ENCODE peak calls at places on chromosomes 3 and 15, in five cellular contexts. One of them, this sample, is unnamed.

GRCh38 chr3:46541856-46542255 is 24.2 kb downstream of the LRRC2 start:
- DNase-seq in heart left ventricle: no peak
- DNase-seq in GM06990: no peak
- DNase-seq in CD8-positive, alpha-beta T cell: no peak
- DNase-seq in neural progenitor cell: no peak
- DNase-seq in this sample: no peak

GRCh38 chr15:65651831-65652749 is 30.4 kb downstream of the SLC24A1 start:
- DNase-seq in heart left ventricle: no peak
- DNase-seq in GM06990: no peak
- DNase-seq in CD8-positive, alpha-beta T cell: no peak
- DNase-seq in neural progenitor cell: no peak
- DNase-seq in this sample: no peak

GRCh38 chr15:66830358-66830757 is 128.3 kb downstream of the SMAD6 start:
- DNase-seq in heart left ventricle: peak
- DNase-seq in GM06990: no peak
- DNase-seq in CD8-positive, alpha-beta T cell: no peak
- DNase-seq in neural progenitor cell: no peak
- DNase-seq in this sample: peak

GRCh38 chr15:74642328-74642723 is 26.7 kb downstream of the CLK3 start:
- DNase-seq in heart left ventricle: no peak
- DNase-seq in GM06990: no peak
- DNase-seq in CD8-positive, alpha-beta T cell: no peak
- DNase-seq in neural progenitor cell: no peak
- DNase-seq in this sample: no peak

GRCh38 chr3:117706037-117706436 is 996.5 kb downstream of the TUSC7 start:
- DNase-seq in heart left ventricle: no peak
- DNase-seq in GM06990: no peak
- DNase-seq in CD8-positive, alpha-beta T cell: no peak
- DNase-seq in neural progenitor cell: no peak
- DNase-seq in this sample: peak

GRCh38 chr15:25249236-25250010 is 189.4 kb downstream of the UBE3A start:
- DNase-seq in heart left ventricle: no peak
- DNase-seq in GM06990: no peak
- DNase-seq in CD8-positive, alpha-beta T cell: no peak
- DNase-seq in neural progenitor cell: no peak
- DNase-seq in this sample: no peak

GRCh38 chr3:97991278-97991652 is 19.0 kb upstream of the RIOX2 start:
- DNase-seq in heart left ventricle: no peak
- DNase-seq in GM06990: no peak
- DNase-seq in CD8-positive, alpha-beta T cell: no peak
- DNase-seq in neural progenitor cell: no peak
- DNase-seq in this sample: no peak

GRCh38 chr3:17554078-17554477 is 188.4 kb downstream of the TBC1D5 start:
- DNase-seq in heart left ventricle: no peak
- DNase-seq in GM06990: no peak
- DNase-seq in CD8-positive, alpha-beta T cell: no peak
- DNase-seq in neural progenitor cell: no peak
- DNase-seq in this sample: no peak

GRCh38 chr3:40339871-40340270 is 30.4 kb downstream of the EIF1B start:
- DNase-seq in heart left ventricle: no peak
- DNase-seq in GM06990: no peak
- DNase-seq in CD8-positive, alpha-beta T cell: no peak
- DNase-seq in neural progenitor cell: no peak
- DNase-seq in this sample: no peak

GRCh38 chr3:4306860-4307259 is 3.7 kb downstream of the SETMAR start:
- DNase-seq in heart left ventricle: no peak
- DNase-seq in GM06990: no peak
- DNase-seq in CD8-positive, alpha-beta T cell: no peak
- DNase-seq in neural progenitor cell: no peak
- DNase-seq in this sample: peak

GRCh38 chr15:34883042-34883441 is 86.5 kb downstream of the AQR start:
- DNase-seq in heart left ventricle: no peak
- DNase-seq in GM06990: no peak
- DNase-seq in CD8-positive, alpha-beta T cell: no peak
- DNase-seq in neural progenitor cell: no peak
- DNase-seq in this sample: peak

GRCh38 chr15:60351066-60351465 is 46.7 kb downstream of the ANXA2 start:
- DNase-seq in heart left ventricle: no peak
- DNase-seq in GM06990: no peak
- DNase-seq in CD8-positive, alpha-beta T cell: no peak
- DNase-seq in neural progenitor cell: no peak
- DNase-seq in this sample: no peak

GRCh38 chr3:126883241-126883640 is 99.7 kb upstream of the PLXNA1 start:
- DNase-seq in heart left ventricle: no peak
- DNase-seq in GM06990: no peak
- DNase-seq in CD8-positive, alpha-beta T cell: no peak
- DNase-seq in neural progenitor cell: no peak
- DNase-seq in this sample: peak

GRCh38 chr3:152235709-152236298 is 32.9 kb upstream of the MBNL1 start:
- DNase-seq in heart left ventricle: no peak
- DNase-seq in GM06990: no peak
- DNase-seq in CD8-positive, alpha-beta T cell: no peak
- DNase-seq in neural progenitor cell: no peak
- DNase-seq in this sample: no peak

GRCh38 chr3:126941721-126942270 is 41.1 kb upstream of the PLXNA1 start:
- DNase-seq in heart left ventricle: no peak
- DNase-seq in GM06990: no peak
- DNase-seq in CD8-positive, alpha-beta T cell: no peak
- DNase-seq in neural progenitor cell: no peak
- DNase-seq in this sample: no peak

GRCh38 chr3:173719585-173719984 is 322.0 kb downstream of the NLGN1 start:
- DNase-seq in heart left ventricle: no peak
- DNase-seq in GM06990: no peak
- DNase-seq in CD8-positive, alpha-beta T cell: no peak
- DNase-seq in neural progenitor cell: no peak
- DNase-seq in this sample: no peak

GRCh38 chr3:66483006-66483928 is 17.6 kb downstream of the LRIG1 start:
- DNase-seq in heart left ventricle: peak
- DNase-seq in GM06990: no peak
- DNase-seq in CD8-positive, alpha-beta T cell: no peak
- DNase-seq in neural progenitor cell: peak
- DNase-seq in this sample: peak

GRCh38 chr3:126676919-126677705 is 22.2 kb upstream of the TXNRD3 start:
- DNase-seq in heart left ventricle: no peak
- DNase-seq in GM06990: no peak
- DNase-seq in CD8-positive, alpha-beta T cell: no peak
- DNase-seq in neural progenitor cell: no peak
- DNase-seq in this sample: no peak

GRCh38 chr3:156920399-156920798 is 94.2 kb downstream of the LEKR1 start:
- DNase-seq in heart left ventricle: no peak
- DNase-seq in GM06990: no peak
- DNase-seq in CD8-positive, alpha-beta T cell: no peak
- DNase-seq in neural progenitor cell: no peak
- DNase-seq in this sample: no peak

GRCh38 chr15:31326729-31327673 is at the start of gene KLF13:
- DNase-seq in heart left ventricle: peak
- DNase-seq in GM06990: no peak
- DNase-seq in CD8-positive, alpha-beta T cell: peak
- DNase-seq in neural progenitor cell: peak
- DNase-seq in this sample: peak

GRCh38 chr3:7518471-7518870 is 657.6 kb downstream of the GRM7 start:
- DNase-seq in heart left ventricle: no peak
- DNase-seq in GM06990: no peak
- DNase-seq in CD8-positive, alpha-beta T cell: no peak
- DNase-seq in neural progenitor cell: no peak
- DNase-seq in this sample: peak

GRCh38 chr15:83813697-83814096 is 159.8 kb downstream of the ADAMTSL3 start:
- DNase-seq in heart left ventricle: no peak
- DNase-seq in GM06990: no peak
- DNase-seq in CD8-positive, alpha-beta T cell: no peak
- DNase-seq in neural progenitor cell: no peak
- DNase-seq in this sample: no peak

GRCh38 chr15:40002295-40002694 is 36.7 kb downstream of the SRP14 start:
- DNase-seq in heart left ventricle: no peak
- DNase-seq in GM06990: no peak
- DNase-seq in CD8-positive, alpha-beta T cell: no peak
- DNase-seq in neural progenitor cell: no peak
- DNase-seq in this sample: peak

GRCh38 chr15:70113304-70113700 is 15.6 kb upstream of the TLE3 start:
- DNase-seq in heart left ventricle: peak
- DNase-seq in GM06990: no peak
- DNase-seq in CD8-positive, alpha-beta T cell: no peak
- DNase-seq in neural progenitor cell: no peak
- DNase-seq in this sample: no peak

GRCh38 chr3:121894191-121894990 is at the start of gene SLC15A2:
- DNase-seq in heart left ventricle: peak
- DNase-seq in GM06990: no peak
- DNase-seq in CD8-positive, alpha-beta T cell: no peak
- DNase-seq in neural progenitor cell: peak
- DNase-seq in this sample: no peak

GRCh38 chr3:49929333-49930240 is at the start of gene MON1A:
- DNase-seq in heart left ventricle: peak
- DNase-seq in GM06990: peak
- DNase-seq in CD8-positive, alpha-beta T cell: peak
- DNase-seq in neural progenitor cell: peak
- DNase-seq in this sample: peak

GRCh38 chr3:84547971-84548970 is 410.5 kb upstream of the CADM2 start:
- DNase-seq in heart left ventricle: no peak
- DNase-seq in GM06990: no peak
- DNase-seq in CD8-positive, alpha-beta T cell: no peak
- DNase-seq in neural progenitor cell: peak
- DNase-seq in this sample: peak

GRCh38 chr15:49035825-49036224 is 10.4 kb downstream of the SECISBP2L start:
- DNase-seq in heart left ventricle: no peak
- DNase-seq in GM06990: no peak
- DNase-seq in CD8-positive, alpha-beta T cell: no peak
- DNase-seq in neural progenitor cell: no peak
- DNase-seq in this sample: no peak

GRCh38 chr3:68334547-68334946 is 597.8 kb downstream of the TAFA4 start:
- DNase-seq in heart left ventricle: no peak
- DNase-seq in GM06990: no peak
- DNase-seq in CD8-positive, alpha-beta T cell: no peak
- DNase-seq in neural progenitor cell: no peak
- DNase-seq in this sample: no peak

GRCh38 chr15:83605595-83605994 is 48.3 kb upstream of the ADAMTSL3 start:
- DNase-seq in heart left ventricle: peak
- DNase-seq in GM06990: no peak
- DNase-seq in CD8-positive, alpha-beta T cell: no peak
- DNase-seq in neural progenitor cell: no peak
- DNase-seq in this sample: no peak

GRCh38 chr15:62779041-62779810 is 263.3 kb upstream of the TPM1 start:
- DNase-seq in heart left ventricle: peak
- DNase-seq in GM06990: no peak
- DNase-seq in CD8-positive, alpha-beta T cell: no peak
- DNase-seq in neural progenitor cell: no peak
- DNase-seq in this sample: peak

GRCh38 chr3:177314897-177315296 is 117.6 kb upstream of the TBL1XR1 start:
- DNase-seq in heart left ventricle: no peak
- DNase-seq in GM06990: peak
- DNase-seq in CD8-positive, alpha-beta T cell: no peak
- DNase-seq in neural progenitor cell: no peak
- DNase-seq in this sample: no peak

GRCh38 chr3:177321819-177322218 is 124.5 kb upstream of the TBL1XR1 start:
- DNase-seq in heart left ventricle: no peak
- DNase-seq in GM06990: no peak
- DNase-seq in CD8-positive, alpha-beta T cell: no peak
- DNase-seq in neural progenitor cell: no peak
- DNase-seq in this sample: no peak

GRCh38 chr3:177318559-177318958 is 121.3 kb upstream of the TBL1XR1 start:
- DNase-seq in heart left ventricle: no peak
- DNase-seq in GM06990: no peak
- DNase-seq in CD8-positive, alpha-beta T cell: no peak
- DNase-seq in neural progenitor cell: no peak
- DNase-seq in this sample: no peak

GRCh38 chr3:177320765-177321247 is 123.5 kb upstream of the TBL1XR1 start:
- DNase-seq in heart left ventricle: no peak
- DNase-seq in GM06990: no peak
- DNase-seq in CD8-positive, alpha-beta T cell: no peak
- DNase-seq in neural progenitor cell: no peak
- DNase-seq in this sample: peak

GRCh38 chr3:177317247-177317646 is 120.0 kb upstream of the TBL1XR1 start:
- DNase-seq in heart left ventricle: no peak
- DNase-seq in GM06990: no peak
- DNase-seq in CD8-positive, alpha-beta T cell: no peak
- DNase-seq in neural progenitor cell: no peak
- DNase-seq in this sample: no peak
- TF ChIP-seq CTCF in heart left ventricle: no peak
- TF ChIP-seq CTCF in GM06990: no peak
- TF ChIP-seq CTCF in CD8-positive, alpha-beta T cell: no peak
- TF ChIP-seq CTCF in neural progenitor cell: no peak
- TF ChIP-seq CTCF in this sample: no peak

GRCh38 chr3:113223831-113224240 is 12.5 kb downstream of the BOC start:
- DNase-seq in heart left ventricle: no peak
- DNase-seq in GM06990: peak
- DNase-seq in CD8-positive, alpha-beta T cell: peak
- DNase-seq in neural progenitor cell: no peak
- DNase-seq in this sample: no peak
- H3K4me3 ChIP-seq in heart left ventricle: peak
- H3K4me3 ChIP-seq in GM06990: no peak
- H3K4me3 ChIP-seq in CD8-positive, alpha-beta T cell: no peak
- H3K4me3 ChIP-seq in neural progenitor cell: no peak
- H3K4me3 ChIP-seq in this sample: no peak

GRCh38 chr3:187252311-187252710 is 39.2 kb downstream of the MASP1 start:
- DNase-seq in heart left ventricle: no peak
- DNase-seq in GM06990: no peak
- DNase-seq in CD8-positive, alpha-beta T cell: no peak
- DNase-seq in neural progenitor cell: no peak
- DNase-seq in this sample: no peak

GRCh38 chr3:187256217-187256616 is 35.3 kb downstream of the MASP1 start:
- DNase-seq in heart left ventricle: no peak
- DNase-seq in GM06990: no peak
- DNase-seq in CD8-positive, alpha-beta T cell: no peak
- DNase-seq in neural progenitor cell: no peak
- DNase-seq in this sample: no peak

GRCh38 chr3:187251599-187251998 is 39.9 kb downstream of the MASP1 start:
- DNase-seq in heart left ventricle: no peak
- DNase-seq in GM06990: no peak
- DNase-seq in CD8-positive, alpha-beta T cell: no peak
- DNase-seq in neural progenitor cell: no peak
- DNase-seq in this sample: no peak

GRCh38 chr3:187257471-187257870 is 34.1 kb downstream of the MASP1 start:
- DNase-seq in heart left ventricle: no peak
- DNase-seq in GM06990: no peak
- DNase-seq in CD8-positive, alpha-beta T cell: no peak
- DNase-seq in neural progenitor cell: no peak
- DNase-seq in this sample: no peak

DNA sequence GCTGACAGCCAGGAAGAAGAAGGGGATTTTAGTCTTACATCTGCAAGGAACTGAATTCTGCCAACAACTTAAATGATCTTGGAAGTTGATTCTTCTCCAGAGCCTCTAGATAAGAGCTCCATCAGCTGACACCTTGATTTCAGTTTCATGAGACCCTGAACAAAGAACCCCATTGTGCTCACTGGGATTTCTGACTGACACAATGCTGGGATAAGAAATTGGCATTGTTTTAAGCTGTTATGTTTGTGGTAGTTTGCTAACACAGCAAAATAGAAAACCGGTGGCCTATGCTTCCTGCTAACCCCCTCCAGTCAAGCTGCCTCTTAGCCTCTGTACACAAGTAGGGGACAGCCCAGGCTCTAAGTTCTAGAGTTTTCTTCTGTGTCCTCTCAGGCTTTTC is 36.2 kb downstream of the MASP1 start:
- DNase-seq in heart left ventricle: no peak
- DNase-seq in GM06990: no peak
- DNase-seq in CD8-positive, alpha-beta T cell: no peak
- DNase-seq in neural progenitor cell: no peak
- DNase-seq in this sample: no peak
- TF ChIP-seq CTCF in heart left ventricle: no peak
- TF ChIP-seq CTCF in GM06990: no peak
- TF ChIP-seq CTCF in CD8-positive, alpha-beta T cell: no peak
- TF ChIP-seq CTCF in neural progenitor cell: no peak
- TF ChIP-seq CTCF in this sample: no peak

GRCh38 chr3:186502138-186502941 is 41.8 kb downstream of the CRYGS start:
- DNase-seq in heart left ventricle: no peak
- DNase-seq in GM06990: no peak
- DNase-seq in CD8-positive, alpha-beta T cell: no peak
- DNase-seq in neural progenitor cell: peak
- DNase-seq in this sample: peak
- H3K4me3 ChIP-seq in heart left ventricle: peak
- H3K4me3 ChIP-seq in GM06990: no peak
- H3K4me3 ChIP-seq in CD8-positive, alpha-beta T cell: no peak
- H3K4me3 ChIP-seq in neural progenitor cell: no peak
- H3K4me3 ChIP-seq in this sample: peak

This sample was measured in cardiac fibroblast.